ENCODE peak calls at places on chromosomes 16 and 17, in six cellular contexts. U is K562, T is GM12878, Z is HepG2, G is H1, X is SK-N-SH. P is an unnamed sample.

GRCh38 chr16:46947900-46948547 is 25.4 kb downstream of the DNAJA2 start:
- DNase-seq in U (peak; percentile 64), T (peak; percentile 32), Z (peak; percentile 71), G (no peak), X (peak; percentile 65), P (no peak)

GRCh38 chr17:13518271-13519000 is 83.3 kb downstream of the HS3ST3A1 start:
- DNase-seq in U (no peak), T (no peak), Z (no peak), G (no peak), X (no peak), P (no peak)

GRCh38 chr16:28859326-28859725 is 4.3 kb upstream of the SH2B1 start:
- DNase-seq in U (no peak), T (no peak), Z (no peak), G (no peak), X (no peak), P (no peak)

GRCh38 chr17:82097187-82097918 is 683 bp downstream of the FASN start:
- DNase-seq in U (peak; percentile 71), T (no peak), Z (no peak), G (no peak), X (peak; percentile 91), P (peak; percentile 36)

GRCh38 chr16:80585764-80586163 is 45.0 kb downstream of the DYNLRB2 start:
- DNase-seq in U (no peak), T (no peak), Z (no peak), G (no peak), X (no peak), P (no peak)

GRCh38 chr17:7238418-7239090 is 703 bp downstream of the PHF23 start:
- DNase-seq in U (peak; percentile 67), T (no peak), Z (no peak), G (no peak), X (no peak), P (no peak)

GRCh38 chr16:10946308-10946707 is 1.9 kb downstream of the CLEC16A start:
- DNase-seq in U (no peak), T (no peak), Z (no peak), G (no peak), X (no peak), P (no peak)

GRCh38 chr16:11224894-11225676 is 30.9 kb downstream of the SOCS1 start:
- DNase-seq in U (no peak), T (peak; percentile 88), Z (no peak), G (no peak), X (no peak), P (no peak)

GRCh38 chr16:31460582-31461002 is 1.3 kb downstream of the ARMC5 start:
- DNase-seq in U (peak; percentile 67), T (no peak), Z (peak; percentile 54), G (no peak), X (peak; percentile 56), P (peak; percentile 35)

GRCh38 chr17:4573682-4574081 is 10.6 kb upstream of the SMTNL2 start:
- DNase-seq in U (no peak), T (no peak), Z (no peak), G (no peak), X (no peak), P (no peak)

GRCh38 chr16:56911771-56912541 is 20.0 kb upstream of the HERPUD1 start:
- DNase-seq in U (no peak), T (peak; percentile 72), Z (no peak), G (no peak), X (no peak), P (peak; percentile 47)

GRCh38 chr16:49452568-49452967 is 79.0 kb downstream of the C16orf78 start:
- DNase-seq in U (no peak), T (no peak), Z (no peak), G (no peak), X (no peak), P (no peak)

GRCh38 chr16:56866955-56867830 is 2.2 kb downstream of the SLC12A3 start:
- DNase-seq in U (peak; percentile 65), T (no peak), Z (peak; percentile 70), G (no peak), X (peak; percentile 69), P (no peak)

GRCh38 chr17:31690118-31690517 is 168.9 kb downstream of the COPRS start:
- DNase-seq in U (no peak), T (no peak), Z (no peak), G (no peak), X (no peak), P (no peak)

GRCh38 chr16:72427001-72427785 is 255.2 kb upstream of the PMFBP1 start:
- DNase-seq in U (no peak), T (no peak), Z (no peak), G (no peak), X (no peak), P (no peak)
- H3K4me3 ChIP-seq in U (no peak overlapping the region), T (no peak overlapping the region), Z (no peak overlapping the region), G (no peak overlapping the region), X (no peak overlapping the region), P (no peak overlapping the region)

GRCh38 chr17:80940171-80941123 is 51.2 kb upstream of the CHMP6 start:
- DNase-seq in U (no peak), T (no peak), Z (no peak), G (no peak), X (no peak), P (peak; percentile 68)
- TF ChIP-seq GABPA in U (no peak), T (peak; percentile 79), Z (no peak), G (no peak), X (no peak), P (no peak)

GRCh38 chr17:50153650-50154575 is 3.4 kb upstream of the PPP1R9B start:
- DNase-seq in U (peak; percentile 92), T (no peak), Z (no peak), G (no peak), X (no peak), P (no peak)
- H3K27ac ChIP-seq in U (peak overlapping the region; percentile 87), T (peak overlapping the region; percentile 72), Z (no peak overlapping the region), G (no peak overlapping the region), X (peak overlapping the region; percentile 63), P (no peak overlapping the region)

GRCh38 chr17:1372618-1373017 is 27.4 kb downstream of the YWHAE start:
- DNase-seq in U (no peak), T (no peak), Z (no peak), G (no peak), X (no peak), P (no peak)

GRCh38 chr17:1373710-1374237 is 26.2 kb downstream of the YWHAE start:
- DNase-seq in U (no peak), T (no peak), Z (no peak), G (no peak), X (no peak), P (no peak)

GRCh38 chr17:1374426-1375177 is 25.4 kb downstream of the YWHAE start:
- DNase-seq in U (no peak), T (no peak), Z (no peak), G (no peak), X (no peak), P (no peak)

GRCh38 chr17:1368588-1368987 is 31.4 kb downstream of the YWHAE start:
- DNase-seq in U (no peak), T (no peak), Z (no peak), G (no peak), X (no peak), P (no peak)

GRCh38 chr17:1371893-1372590 is 28.0 kb downstream of the YWHAE start:
- DNase-seq in U (no peak), T (no peak), Z (no peak), G (no peak), X (no peak), P (no peak)
- H3K4me3 ChIP-seq in U (no peak overlapping the region), T (no peak overlapping the region), Z (no peak overlapping the region), G (no peak overlapping the region), X (no peak overlapping the region), P (no peak overlapping the region)

GRCh38 chr16:84497836-84498610 is 6.4 kb downstream of the MEAK7 start:
- DNase-seq in U (no peak), T (no peak), Z (no peak), G (no peak), X (no peak), P (no peak)
- TF ChIP-seq GABPA in U (no peak), T (no peak), Z (no peak), G (no peak), X (no peak), P (no peak)

GRCh38 chr16:12976491-12976890 is 75.1 kb downstream of the SHISA9 start:
- DNase-seq in U (no peak), T (no peak), Z (no peak), G (no peak), X (no peak), P (no peak)

GRCh38 chr16:12971216-12971615 is 69.8 kb downstream of the SHISA9 start:
- DNase-seq in U (peak; percentile 43), T (no peak), Z (no peak), G (peak; percentile 5), X (peak; percentile 34), P (no peak)

GRCh38 chr16:12975766-12976165 is 74.4 kb downstream of the SHISA9 start:
- DNase-seq in U (no peak), T (no peak), Z (no peak), G (no peak), X (no peak), P (no peak)

GRCh38 chr16:12972246-12972645 is 70.8 kb downstream of the SHISA9 start:
- DNase-seq in U (no peak), T (no peak), Z (no peak), G (no peak), X (no peak), P (no peak)

DNA sequence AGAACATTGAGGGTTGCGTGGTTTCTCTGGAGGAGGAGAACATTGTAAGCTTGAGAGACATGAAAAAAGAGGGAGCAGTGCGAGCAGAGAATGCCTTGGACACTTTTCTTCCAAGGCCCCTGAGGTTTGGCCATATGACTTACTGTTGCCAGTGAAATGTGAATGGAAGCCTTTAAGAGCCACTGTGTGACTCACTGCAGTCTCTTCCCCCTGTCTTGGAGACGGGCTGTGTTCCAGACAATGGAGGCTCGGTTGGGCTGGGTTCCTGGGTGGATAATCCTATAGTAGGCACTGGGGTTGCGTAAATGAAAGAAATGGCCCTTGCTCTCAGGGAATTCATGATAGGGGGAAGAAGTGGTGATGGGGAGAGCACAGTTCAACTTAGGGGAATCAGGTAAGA is 75.5 kb downstream of the SHISA9 start:
- DNase-seq in U (no peak), T (no peak), Z (no peak), G (no peak), X (no peak), P (no peak)
- H3K27ac ChIP-seq in U (no peak overlapping the region), T (no peak overlapping the region), Z (no peak overlapping the region), G (no peak overlapping the region), X (no peak overlapping the region), P (no peak overlapping the region)

GRCh38 chr16:84294196-84295142 is at the start of gene WFDC1:
- DNase-seq in U (no peak), T (no peak), Z (no peak), G (no peak), X (peak; percentile 68), P (no peak)
- H3K4me3 ChIP-seq in U (no peak within 1 kb of the TSS), T (no peak within 1 kb of the TSS), Z (no peak within 1 kb of the TSS), G (no peak within 1 kb of the TSS), X (peak within 1 kb of the TSS; percentile 8), P (no peak within 1 kb of the TSS)

GRCh38 chr17:76547183-76547641 is 7.4 kb downstream of the PRCD start:
- DNase-seq in U (peak; percentile 82), T (no peak), Z (peak; percentile 74), G (no peak), X (peak; percentile 83), P (peak; percentile 46)
- TF ChIP-seq GABPA in U (no peak), T (no peak), Z (no peak), G (no peak), X (no peak), P (no peak)